ENCODE peak calls at places on chromosomes 12 and 14, in eight cellular contexts. W, S, A, T, F, V, E and L are unnamed samples.
A peak's percentile ranks its signal among the peaks of the same experiment; 100 is the strongest.

GRCh38 chr12:121388421-121388981 is 11.4 kb upstream of the RNF34 start:
- DNase-seq in W (no peak), S (peak; percentile 58), A (no peak), T (no peak), F (no peak), V (no peak), E (no peak), L (no peak)

GRCh38 chr12:29350080-29350479 is 30.9 kb downstream of the ERGIC2 start:
- DNase-seq in W (peak; percentile 14), S (peak; percentile 52), A (no peak), T (no peak), F (no peak), V (no peak), E (no peak), L (no peak)

GRCh38 chr14:70646705-70647104 is 5.0 kb downstream of the TTC9 start:
- DNase-seq in W (no peak), S (no peak), A (no peak), T (no peak), F (no peak), V (no peak), E (no peak), L (no peak)

GRCh38 chr14:98290596-98290995 is 981.4 kb downstream of the BCL11B start:
- DNase-seq in W (no peak), S (no peak), A (no peak), T (no peak), F (no peak), V (no peak), E (no peak), L (no peak)

GRCh38 chr12:122840580-122841513 is 5.6 kb downstream of the HIP1R start:
- DNase-seq in W (no peak), S (no peak), A (no peak), T (no peak), F (no peak), V (no peak), E (no peak), L (no peak)

GRCh38 chr14:104724407-104724980 is 465 bp downstream of the ADSS1 start:
- DNase-seq in W (no peak), S (peak; percentile 20), A (no peak), T (peak; percentile 21), F (no peak), V (no peak), E (peak; percentile 15), L (no peak)

GRCh38 chr14:104953896-104954656 is 24.1 kb downstream of the AHNAK2 start:
- DNase-seq in W (no peak), S (no peak), A (peak; percentile 4), T (no peak), F (no peak), V (no peak), E (no peak), L (no peak)

GRCh38 chr14:65206448-65207096 is 104.3 kb upstream of the MAX start:
- DNase-seq in W (no peak), S (peak; percentile 83), A (no peak), T (no peak), F (no peak), V (peak; percentile 52), E (no peak), L (peak; percentile 15)

GRCh38 chr12:52749827-52750226 is 27.3 kb downstream of the KRT76 start:
- DNase-seq in W (no peak), S (no peak), A (no peak), T (no peak), F (no peak), V (no peak), E (no peak), L (no peak)

GRCh38 chr12:113298861-113299545 is 35.9 kb downstream of the SLC8B1 start:
- DNase-seq in W (peak; percentile 90), S (no peak), A (no peak), T (no peak), F (no peak), V (no peak), E (no peak), L (no peak)

GRCh38 chr12:123387508-123388217 is 3.7 kb downstream of the KMT5A start:
- DNase-seq in W (no peak), S (no peak), A (no peak), T (no peak), F (no peak), V (no peak), E (no peak), L (no peak)

GRCh38 chr14:58744951-58745350 is 107.2 kb downstream of the DACT1 start:
- DNase-seq in W (no peak), S (no peak), A (no peak), T (no peak), F (no peak), V (no peak), E (no peak), L (no peak)

GRCh38 chr12:106423291-106423690 is 65.7 kb downstream of the POLR3B start:
- DNase-seq in W (no peak), S (no peak), A (no peak), T (no peak), F (no peak), V (no peak), E (no peak), L (no peak)

GRCh38 chr12:108425238-108425795 is 86.2 kb upstream of the CMKLR1 start:
- DNase-seq in W (no peak), S (no peak), A (no peak), T (no peak), F (no peak), V (no peak), E (no peak), L (no peak)

GRCh38 chr14:100076133-100076532 is 10.9 kb downstream of the EVL start:
- DNase-seq in W (no peak), S (peak; percentile 57), A (peak; percentile 32), T (no peak), F (no peak), V (peak; percentile 56), E (no peak), L (peak; percentile 35)

GRCh38 chr12:94990222-94990621 is 13.3 kb downstream of the NDUFA12 start:
- DNase-seq in W (no peak), S (no peak), A (no peak), T (no peak), F (no peak), V (no peak), E (no peak), L (no peak)

GRCh38 chr12:47900480-47901129 is 4.2 kb downstream of the VDR start:
- DNase-seq in W (no peak), S (no peak), A (no peak), T (peak; percentile 29), F (no peak), V (peak; percentile 20), E (no peak), L (peak; percentile 45)

GRCh38 chr12:100688451-100688864 is 106.1 kb upstream of the ANO4 start:
- DNase-seq in W (no peak), S (peak; percentile 25), A (no peak), T (no peak), F (no peak), V (no peak), E (no peak), L (no peak)

GRCh38 chr14:52551696-52552062 is 626 bp downstream of the TXNDC16 start:
- DNase-seq in W (no peak), S (peak; percentile 54), A (peak; percentile 25), T (no peak), F (no peak), V (peak; percentile 23), E (no peak), L (peak; percentile 6)

GRCh38 chr14:67426983-67427601 is 15.1 kb upstream of the PLEK2 start:
- DNase-seq in W (peak; percentile 16), S (peak; percentile 80), A (peak; percentile 82), T (peak; percentile 27), F (peak; percentile 55), V (peak; percentile 76), E (peak; percentile 73), L (peak; percentile 62)

GRCh38 chr12:10184261-10184843 is 5.5 kb downstream of the TMEM52B start:
- DNase-seq in W (no peak), S (peak; percentile 69), A (no peak), T (no peak), F (no peak), V (no peak), E (no peak), L (no peak)

GRCh38 chr12:3004655-3005565 is 45.7 kb downstream of the TEAD4 start:
- DNase-seq in W (no peak), S (no peak), A (peak; percentile 38), T (no peak), F (no peak), V (no peak), E (no peak), L (no peak)

GRCh38 chr12:123271182-123271491 is 519 bp downstream of the CDK2AP1 start:
- DNase-seq in W (peak; percentile 5), S (peak; percentile 41), A (peak; percentile 85), T (peak; percentile 62), F (peak; percentile 65), V (peak; percentile 78), E (peak; percentile 77), L (peak; percentile 55)

GRCh38 chr12:153080-153746 is 60.7 kb downstream of the SLC6A12 start:
- DNase-seq in W (no peak), S (peak; percentile 44), A (peak; percentile 86), T (peak; percentile 65), F (no peak), V (peak; percentile 57), E (peak; percentile 47), L (peak; percentile 67)

GRCh38 chr14:49481099-49481498 is 105.1 kb downstream of the RPS29 start:
- DNase-seq in W (no peak), S (no peak), A (no peak), T (no peak), F (no peak), V (no peak), E (no peak), L (no peak)

GRCh38 chr14:50926851-50927386 is 17.4 kb downstream of the PYGL start:
- DNase-seq in W (no peak), S (no peak), A (no peak), T (no peak), F (no peak), V (no peak), E (no peak), L (peak; percentile 83)

GRCh38 chr12:30692470-30692869 is 3.2 kb downstream of the IPO8 start:
- DNase-seq in W (no peak), S (peak; percentile 66), A (no peak), T (no peak), F (no peak), V (no peak), E (no peak), L (no peak)

GRCh38 chr12:110917961-110918360 is 2.4 kb downstream of the MYL2 start:
- DNase-seq in W (no peak), S (no peak), A (no peak), T (no peak), F (no peak), V (no peak), E (no peak), L (no peak)

GRCh38 chr12:50537538-50537919 is 32.7 kb downstream of the DIP2B start:
- DNase-seq in W (no peak), S (peak; percentile 87), A (no peak), T (no peak), F (no peak), V (no peak), E (no peak), L (no peak)

GRCh38 chr12:6180300-6181051 is 19.7 kb upstream of the CD9 start:
- DNase-seq in W (peak; percentile 54), S (peak; percentile 92), A (no peak), T (no peak), F (no peak), V (no peak), E (no peak), L (no peak)